ENCODE peak calls at places on chromosome 19, in four cellular contexts. One of them, this sample, is unnamed.

GRCh38 chr19:4089400-4089908 is 22.8 kb upstream of the ZBTB7A start:
- DNase-seq in fibroblast of lung: no peak
- DNase-seq in body of pancreas: peak; percentile 38
- DNase-seq in astrocyte: no peak
- DNase-seq in this sample: no peak

GRCh38 chr19:7509625-7510024 is 6.3 kb upstream of the ZNF358 start:
- DNase-seq in fibroblast of lung: no peak
- DNase-seq in body of pancreas: no peak
- DNase-seq in astrocyte: no peak
- DNase-seq in this sample: no peak

GRCh38 chr19:45547965-45548609 is 36.5 kb downstream of the OPA3 start:
- DNase-seq in fibroblast of lung: peak; percentile 19
- DNase-seq in body of pancreas: no peak
- DNase-seq in astrocyte: no peak
- DNase-seq in this sample: peak; percentile 77

GRCh38 chr19:55086730-55087541 is 11.3 kb downstream of the EPS8L1 start:
- DNase-seq in fibroblast of lung: peak; percentile 89
- DNase-seq in body of pancreas: peak; percentile 81
- DNase-seq in astrocyte: peak; percentile 84
- DNase-seq in this sample: peak; percentile 92

GRCh38 chr19:31235806-31236205 is 113.4 kb downstream of the TSHZ3 start:
- DNase-seq in fibroblast of lung: no peak
- DNase-seq in body of pancreas: no peak
- DNase-seq in astrocyte: no peak
- DNase-seq in this sample: no peak

GRCh38 chr19:46372901-46373572 is 26.1 kb downstream of the PPP5C start:
- DNase-seq in fibroblast of lung: peak; percentile 63
- DNase-seq in body of pancreas: peak; percentile 34
- DNase-seq in astrocyte: peak; percentile 47
- DNase-seq in this sample: no peak

GRCh38 chr19:35908977-35909683 is 1.0 kb upstream of the TYROBP start:
- DNase-seq in fibroblast of lung: no peak
- DNase-seq in body of pancreas: peak; percentile 86
- DNase-seq in astrocyte: no peak
- DNase-seq in this sample: no peak

GRCh38 chr19:15417699-15418098 is 1.1 kb downstream of the AKAP8L start:
- DNase-seq in fibroblast of lung: peak; percentile 56
- DNase-seq in body of pancreas: peak; percentile 37
- DNase-seq in astrocyte: peak; percentile 34
- DNase-seq in this sample: no peak

GRCh38 chr19:55620951-55621672 is 3.3 kb downstream of the ZNF784 start:
- DNase-seq in fibroblast of lung: no peak
- DNase-seq in body of pancreas: no peak
- DNase-seq in astrocyte: no peak
- DNase-seq in this sample: no peak

GRCh38 chr19:10593820-10594637 is 6.9 kb upstream of the AP1M2 start:
- DNase-seq in fibroblast of lung: no peak
- DNase-seq in body of pancreas: peak; percentile 52
- DNase-seq in astrocyte: no peak
- DNase-seq in this sample: no peak

GRCh38 chr19:12936582-12936981 is 1.8 kb upstream of the CALR start:
- DNase-seq in fibroblast of lung: no peak
- DNase-seq in body of pancreas: no peak
- DNase-seq in astrocyte: no peak
- DNase-seq in this sample: no peak

GRCh38 chr19:39428309-39429112 is 7.2 kb downstream of the RPS16 start:
- DNase-seq in fibroblast of lung: peak; percentile 95
- DNase-seq in body of pancreas: peak; percentile 59
- DNase-seq in astrocyte: peak; percentile 91
- DNase-seq in this sample: no peak

GRCh38 chr19:5182811-5183210 is 157.8 kb downstream of the PTPRS start:
- DNase-seq in fibroblast of lung: no peak
- DNase-seq in body of pancreas: no peak
- DNase-seq in astrocyte: no peak
- DNase-seq in this sample: no peak

GRCh38 chr19:5186293-5187050 is 154.1 kb downstream of the PTPRS start:
- DNase-seq in fibroblast of lung: peak; percentile 73
- DNase-seq in body of pancreas: no peak
- DNase-seq in astrocyte: peak; percentile 72
- DNase-seq in this sample: no peak

GRCh38 chr19:5181331-5181730 is 159.3 kb downstream of the PTPRS start:
- DNase-seq in fibroblast of lung: no peak
- DNase-seq in body of pancreas: no peak
- DNase-seq in astrocyte: no peak
- DNase-seq in this sample: no peak

GRCh38 chr19:5184930-5185329 is 155.7 kb downstream of the PTPRS start:
- DNase-seq in fibroblast of lung: no peak
- DNase-seq in body of pancreas: no peak
- DNase-seq in astrocyte: no peak
- DNase-seq in this sample: no peak

DNA sequence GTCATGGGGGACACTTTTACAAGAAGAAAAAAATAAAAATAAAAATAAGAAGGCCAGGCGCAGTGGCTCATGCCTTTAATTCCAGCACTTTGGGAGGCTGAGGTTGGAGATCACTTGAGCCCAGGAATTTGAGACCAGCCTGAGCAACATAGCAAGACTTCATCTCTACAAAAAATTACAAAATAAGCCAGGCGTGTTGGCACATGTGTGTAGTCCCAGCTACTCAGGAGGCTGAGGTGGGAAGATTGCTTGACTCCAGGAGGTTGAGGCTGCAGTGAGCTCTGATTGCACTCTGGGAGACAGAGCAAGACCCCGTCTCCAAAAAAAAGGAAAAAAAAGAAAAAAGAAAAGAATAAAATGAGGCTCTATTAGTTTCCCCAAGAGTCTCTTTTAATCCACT is 157.0 kb downstream of the PTPRS start:
- DNase-seq in fibroblast of lung: no peak
- DNase-seq in body of pancreas: no peak
- DNase-seq in astrocyte: no peak
- DNase-seq in this sample: no peak
- H3K27me3 ChIP-seq in fibroblast of lung: no peaks in the 10 kb centered on the region
- H3K27me3 ChIP-seq in body of pancreas: no peaks in the 10 kb centered on the region
- H3K27me3 ChIP-seq in astrocyte: no peaks in the 10 kb centered on the region
- H3K27me3 ChIP-seq in this sample: no peaks in the 10 kb centered on the region

DNA sequence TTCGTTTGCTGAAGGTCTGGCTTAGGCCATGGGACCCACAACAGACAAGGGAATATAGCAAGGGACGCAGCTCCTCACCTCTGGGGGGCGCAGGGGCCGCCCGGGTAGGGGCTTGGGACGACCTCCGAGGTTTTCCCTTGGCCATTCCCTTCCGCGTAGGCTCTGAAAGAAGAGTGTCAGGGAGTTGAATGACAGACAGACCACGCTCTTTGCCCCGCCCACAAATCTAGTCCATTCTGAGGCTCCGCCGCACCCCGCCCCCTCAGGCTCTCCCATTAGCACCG is 11.4 kb upstream of the ZNF414 start:
- DNase-seq in fibroblast of lung: no peak
- DNase-seq in body of pancreas: no peak
- DNase-seq in astrocyte: no peak
- DNase-seq in this sample: no peak
- TF ChIP-seq CTCF in fibroblast of lung: peak; percentile 23
- TF ChIP-seq CTCF in body of pancreas: no peak
- TF ChIP-seq CTCF in astrocyte: no peak
- TF ChIP-seq CTCF in this sample: no peak

GRCh38 chr19:1469200-1469935 is 9.6 kb downstream of the C19orf25 start:
- DNase-seq in fibroblast of lung: no peak
- DNase-seq in body of pancreas: no peak
- DNase-seq in astrocyte: no peak
- DNase-seq in this sample: no peak
- H3K27me3 ChIP-seq in fibroblast of lung: peaks cover 50% of the 10 kb centered on the region
- H3K27me3 ChIP-seq in body of pancreas: no peaks in the 10 kb centered on the region
- H3K27me3 ChIP-seq in astrocyte: peaks cover 5% of the 10 kb centered on the region
- H3K27me3 ChIP-seq in this sample: peaks cover 38% of the 10 kb centered on the region

GRCh38 chr19:47529018-47529742 is 14.3 kb upstream of the NAPA start:
- DNase-seq in fibroblast of lung: no peak
- DNase-seq in body of pancreas: no peak
- DNase-seq in astrocyte: no peak
- DNase-seq in this sample: no peak

GRCh38 chr19:47534628-47535027 is 19.8 kb upstream of the NAPA start:
- DNase-seq in fibroblast of lung: no peak
- DNase-seq in body of pancreas: no peak
- DNase-seq in astrocyte: no peak
- DNase-seq in this sample: no peak

GRCh38 chr19:47537493-47537892 is 22.6 kb upstream of the NAPA start:
- DNase-seq in fibroblast of lung: no peak
- DNase-seq in body of pancreas: no peak
- DNase-seq in astrocyte: no peak
- DNase-seq in this sample: no peak

GRCh38 chr19:47526798-47527197 is 11.9 kb upstream of the NAPA start:
- DNase-seq in fibroblast of lung: no peak
- DNase-seq in body of pancreas: no peak
- DNase-seq in astrocyte: no peak
- DNase-seq in this sample: no peak

DNA sequence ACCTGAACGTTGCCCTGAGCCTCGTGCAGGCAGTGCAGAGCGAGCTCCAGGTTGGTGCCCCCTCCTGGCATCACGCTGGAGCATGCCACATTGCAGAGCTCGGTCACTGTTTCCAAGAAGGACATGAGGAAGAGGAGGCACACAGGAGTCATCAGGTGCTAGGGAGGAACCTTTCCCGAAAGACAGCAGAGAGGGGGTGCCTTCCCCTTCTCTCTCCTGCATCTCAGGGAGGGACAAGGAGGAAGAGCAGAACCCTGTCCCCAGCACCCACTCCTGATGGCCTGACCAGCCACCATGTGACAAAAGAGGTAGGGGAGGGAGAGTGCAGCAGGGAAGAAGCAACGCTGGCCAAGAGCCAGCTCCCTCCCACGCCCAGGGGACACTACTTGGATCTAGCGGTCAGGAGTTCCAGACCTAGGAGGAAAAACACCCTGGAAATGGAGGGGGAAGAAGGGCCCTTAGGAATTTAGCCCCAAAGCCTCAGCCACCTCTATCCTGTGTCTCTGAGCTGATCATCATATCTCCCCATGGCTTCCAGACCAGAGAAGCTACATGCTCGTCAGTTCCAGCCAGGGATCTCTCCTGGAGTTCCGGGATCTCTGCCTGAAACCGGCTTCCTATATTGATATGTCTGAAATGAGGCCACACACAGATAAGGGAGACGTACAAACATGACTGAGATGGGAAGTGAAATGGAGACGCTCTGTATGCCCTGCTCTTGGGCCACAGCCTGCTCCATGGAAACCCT is 17.0 kb upstream of the NAPA start:
- DNase-seq in fibroblast of lung: no peak
- DNase-seq in body of pancreas: no peak
- DNase-seq in astrocyte: no peak
- DNase-seq in this sample: no peak
- TF ChIP-seq CTCF in fibroblast of lung: no peak
- TF ChIP-seq CTCF in body of pancreas: no peak
- TF ChIP-seq CTCF in astrocyte: no peak
- TF ChIP-seq CTCF in this sample: no peak

DNA sequence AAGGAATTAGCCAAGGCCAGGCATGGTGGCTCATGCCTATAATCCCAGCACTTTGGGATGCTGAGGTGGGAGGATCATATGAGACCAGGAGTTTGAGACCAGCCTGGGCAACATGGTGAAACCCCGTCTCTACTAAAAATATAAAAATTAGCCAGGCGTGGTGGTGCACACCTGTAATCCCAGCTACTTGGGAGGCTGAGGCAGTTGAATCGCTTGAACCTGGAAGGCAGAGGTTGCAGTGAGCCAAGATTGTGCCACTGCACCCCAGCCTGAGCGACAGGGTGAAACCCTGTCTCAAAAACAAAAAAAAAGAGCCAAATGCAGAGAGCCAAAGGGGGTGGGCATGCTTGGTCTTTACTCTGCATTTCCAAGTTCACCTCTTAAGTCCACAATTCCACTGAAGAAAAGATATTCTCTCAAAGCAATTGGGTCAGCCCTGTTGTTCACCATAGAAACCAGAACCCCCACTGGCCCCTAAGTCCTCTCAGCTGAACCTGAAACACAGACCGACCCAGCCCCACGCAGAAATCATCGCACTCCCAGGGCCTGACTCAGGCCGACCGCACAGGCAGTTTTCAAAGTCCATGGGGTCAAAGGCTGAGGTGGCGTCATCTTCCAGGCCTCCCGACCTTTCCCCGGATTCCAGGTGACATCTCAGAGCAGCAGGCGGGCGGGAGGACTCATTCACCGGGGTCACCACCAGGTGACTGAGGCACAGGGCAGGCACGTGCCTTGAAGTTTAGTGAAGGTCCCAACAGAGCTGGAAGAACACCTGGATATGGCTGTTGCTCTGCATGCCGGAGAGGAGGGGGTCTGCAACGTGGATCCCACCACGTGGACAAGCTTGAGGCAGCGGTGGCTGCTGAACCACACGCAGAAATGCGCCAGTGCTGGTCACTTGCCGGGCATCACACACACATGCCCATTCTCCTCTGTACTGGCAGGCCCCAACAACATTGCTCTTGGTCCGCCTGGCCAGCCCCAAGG is 33.1 kb downstream of the SLC25A42 start:
- DNase-seq in fibroblast of lung: no peak
- DNase-seq in body of pancreas: no peak
- DNase-seq in astrocyte: no peak
- DNase-seq in this sample: no peak
- H3K27me3 ChIP-seq in fibroblast of lung: no peaks in the 10 kb centered on the region
- H3K27me3 ChIP-seq in body of pancreas: no peaks in the 10 kb centered on the region
- H3K27me3 ChIP-seq in astrocyte: no peaks in the 10 kb centered on the region
- H3K27me3 ChIP-seq in this sample: no peaks in the 10 kb centered on the region

GRCh38 chr19:49801966-49802661 is 11.0 kb downstream of the FUZ start:
- DNase-seq in fibroblast of lung: peak; percentile 84
- DNase-seq in body of pancreas: peak; percentile 84
- DNase-seq in astrocyte: peak; percentile 73
- DNase-seq in this sample: peak; percentile 86
- TF ChIP-seq CTCF in fibroblast of lung: peak; percentile 48
- TF ChIP-seq CTCF in body of pancreas: no peak
- TF ChIP-seq CTCF in astrocyte: no peak
- TF ChIP-seq CTCF in this sample: peak; percentile 26

DNA sequence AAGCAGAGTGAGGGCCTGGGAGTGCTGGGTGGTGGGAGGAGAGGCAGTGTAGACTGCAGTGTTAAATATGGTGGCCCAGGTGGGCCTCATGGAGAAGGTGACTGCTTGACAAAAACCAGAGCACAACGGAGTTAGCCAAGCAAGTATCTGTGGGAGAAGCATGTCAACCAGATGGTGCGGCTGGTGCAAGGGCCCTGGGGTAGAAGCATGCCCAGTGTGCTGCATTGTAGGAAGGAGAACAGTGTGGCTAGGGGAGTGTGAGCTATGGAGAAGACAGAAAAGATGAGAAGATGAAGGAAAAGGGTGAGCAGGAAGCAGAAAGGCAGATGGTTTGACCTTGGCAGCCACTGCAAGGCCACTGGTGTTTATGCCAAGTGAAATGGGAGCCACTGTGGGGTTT is 2.2 kb upstream of the VSTM2B start:
- DNase-seq in fibroblast of lung: no peak
- DNase-seq in body of pancreas: no peak
- DNase-seq in astrocyte: no peak
- DNase-seq in this sample: no peak
- H3K27me3 ChIP-seq in fibroblast of lung: peaks cover 27% of the 10 kb centered on the region
- H3K27me3 ChIP-seq in body of pancreas: no peaks in the 10 kb centered on the region
- H3K27me3 ChIP-seq in astrocyte: peaks cover 28% of the 10 kb centered on the region
- H3K27me3 ChIP-seq in this sample: peaks cover 45% of the 10 kb centered on the region